ENCODE peak calls at places on chromosome 6, in four cellular contexts. X is PC-3, U is endodermal cell, Z is heart right ventricle. L is an unnamed sample.

GRCh38 chr6:62285612-62286469 is at the start of gene KHDRBS2:
- DNase-seq in X (no peak), U (peak), Z (peak), L (peak)

GRCh38 chr6:30591008-30591407 is 19.8 kb downstream of the ABCF1 start:
- DNase-seq in X (peak), U (no peak), Z (no peak), L (no peak)

GRCh38 chr6:165008971-165009370 is 300.4 kb downstream of the C6orf118 start:
- DNase-seq in X (peak), U (no peak), Z (no peak), L (no peak)

GRCh38 chr6:85685713-85686112 is 43.0 kb upstream of the SYNCRIP start:
- DNase-seq in X (no peak), U (no peak), Z (no peak), L (no peak)

GRCh38 chr6:169986848-169987498 is 235.6 kb downstream of the ERMARD start:
- DNase-seq in X (no peak), U (no peak), Z (no peak), L (no peak)

GRCh38 chr6:137389150-137389664 is 105.0 kb downstream of the OLIG3 start:
- DNase-seq in X (peak), U (no peak), Z (no peak), L (no peak)

GRCh38 chr6:12311106-12311505 is 20.9 kb downstream of the EDN1 start:
- DNase-seq in X (peak), U (no peak), Z (no peak), L (no peak)

GRCh38 chr6:108068618-108069017 is 5.9 kb downstream of the OSTM1 start:
- DNase-seq in X (no peak), U (no peak), Z (no peak), L (no peak)

GRCh38 chr6:12291785-12292604 is 1.8 kb downstream of the EDN1 start:
- DNase-seq in X (peak), U (peak), Z (no peak), L (no peak)

GRCh38 chr6:127484207-127484858 is 25.1 kb upstream of the KIAA0408 start:
- DNase-seq in X (peak), U (no peak), Z (no peak), L (no peak)

GRCh38 chr6:131132360-131132759 is 2.9 kb upstream of the AKAP7 start:
- DNase-seq in X (no peak), U (no peak), Z (no peak), L (no peak)

GRCh38 chr6:131136021-131136847 is 967 bp downstream of the AKAP7 start:
- DNase-seq in X (peak), U (peak), Z (no peak), L (no peak)

GRCh38 chr6:131134220-131134831 is 941 bp upstream of the AKAP7 start:
- DNase-seq in X (no peak), U (no peak), Z (no peak), L (no peak)

GRCh38 chr6:131135244-131136020 is at the start of gene AKAP7:
- DNase-seq in X (peak), U (peak), Z (peak), L (peak)

DNA sequence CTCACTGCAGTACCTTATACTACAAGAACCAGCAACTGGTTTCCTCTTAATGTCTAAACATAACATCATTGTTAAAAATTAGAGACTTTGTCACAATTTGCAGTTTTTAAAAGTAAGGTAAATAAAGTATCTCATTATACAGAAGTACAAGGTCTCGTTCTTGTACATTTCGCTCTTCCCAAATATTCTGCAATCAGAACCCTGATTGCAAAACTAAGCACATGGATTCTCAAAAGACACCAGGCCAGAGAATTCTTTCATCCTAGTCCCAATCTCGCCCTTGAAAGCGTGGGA is 370 bp upstream of the AKAP7 start:
- DNase-seq in X (no peak), U (no peak), Z (no peak), L (no peak)
- H3K27ac ChIP-seq in X (peak), U (peak), Z (peak), L (peak)

GRCh38 chr6:142732790-142733189 is 212.2 kb downstream of the HIVEP2 start:
- DNase-seq in X (no peak), U (no peak), Z (no peak), L (no peak)

GRCh38 chr6:142731611-142732010 is 213.4 kb downstream of the HIVEP2 start:
- DNase-seq in X (no peak), U (no peak), Z (no peak), L (no peak)

GRCh38 chr6:142735182-142735581 is 209.8 kb downstream of the HIVEP2 start:
- DNase-seq in X (peak), U (peak), Z (no peak), L (no peak)

GRCh38 chr6:142740449-142740848 is 204.5 kb downstream of the HIVEP2 start:
- DNase-seq in X (no peak), U (no peak), Z (no peak), L (no peak)

DNA sequence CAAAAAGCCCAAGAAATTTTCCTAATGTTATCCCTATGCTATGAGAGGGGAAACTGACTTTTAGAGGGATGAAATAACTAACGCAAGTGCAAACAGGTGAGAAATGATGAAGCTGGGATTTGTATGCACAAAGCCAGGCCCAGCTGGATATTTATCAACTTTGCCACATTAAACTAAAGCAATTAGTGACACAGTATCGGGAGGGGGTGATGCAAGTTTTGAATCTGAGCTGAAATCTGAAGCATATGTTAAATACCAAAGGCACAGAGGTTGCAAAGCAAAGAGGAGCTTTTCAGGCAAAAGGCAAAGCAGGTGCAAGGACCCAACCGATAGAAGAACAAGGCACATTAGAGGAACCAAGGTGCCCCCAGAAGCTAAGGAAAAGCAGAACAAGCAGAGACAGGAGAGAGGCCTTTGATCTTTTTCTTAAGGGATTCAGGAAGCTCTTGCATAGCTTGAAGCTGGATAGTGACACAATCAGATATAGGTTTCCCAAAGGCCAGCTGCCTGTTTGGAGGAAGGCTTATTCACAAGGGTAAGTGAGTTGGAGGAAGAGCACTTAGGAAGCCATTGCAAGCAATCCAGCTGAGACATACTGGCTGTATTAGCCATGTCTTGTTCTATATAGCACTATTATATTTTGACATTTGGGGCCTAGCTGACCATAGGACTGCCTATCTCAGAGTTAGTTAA is 207.5 kb downstream of the HIVEP2 start:
- DNase-seq in X (no peak), U (no peak), Z (no peak), L (no peak)
- H3K27ac ChIP-seq in X (no peak), U (no peak), Z (no peak), L (no peak)

DNA sequence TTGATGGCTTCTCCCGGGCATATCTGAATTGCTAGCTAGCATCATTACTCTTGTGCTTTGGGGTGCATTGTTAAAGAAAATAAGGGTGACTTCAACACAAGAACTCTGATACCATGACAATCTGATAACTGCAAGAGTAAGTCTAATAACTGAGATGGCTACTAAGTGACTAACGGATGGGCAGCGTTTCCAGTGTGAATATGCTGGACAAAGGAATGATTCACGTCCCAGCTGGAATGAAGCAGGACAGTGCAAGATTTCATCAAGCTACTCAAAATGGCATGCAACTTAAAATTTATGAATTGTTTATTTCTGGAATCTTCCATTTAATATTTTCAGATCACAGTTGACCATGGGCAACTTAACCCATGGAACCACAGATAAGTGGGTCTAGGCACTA is 31.7 kb downstream of the MOXD1 start:
- DNase-seq in X (peak), U (no peak), Z (no peak), L (no peak)
- H3K27ac ChIP-seq in X (no peak), U (no peak), Z (no peak), L (no peak)

GRCh38 chr6:125945378-125946141 is 11.0 kb upstream of the HINT3 start:
- DNase-seq in X (no peak), U (no peak), Z (no peak), L (no peak)
- H3K27ac ChIP-seq in X (peak), U (no peak), Z (peak), L (no peak)

GRCh38 chr6:65191412-65191811 is 515.6 kb downstream of the EYS start:
- DNase-seq in X (no peak), U (no peak), Z (no peak), L (no peak)
- H3K27ac ChIP-seq in X (no peak), U (no peak), Z (no peak), L (no peak)

GRCh38 chr6:43173496-43174262 is 2.6 kb downstream of the SRF start:
- DNase-seq in X (no peak), U (no peak), Z (no peak), L (no peak)

GRCh38 chr6:43176423-43176786 is 5.3 kb downstream of the SRF start:
- DNase-seq in X (no peak), U (no peak), Z (no peak), L (no peak)

GRCh38 chr6:43178150-43178549 is 3.8 kb upstream of the CUL9 start:
- DNase-seq in X (no peak), U (no peak), Z (no peak), L (no peak)

GRCh38 chr6:43174263-43175112 is 3.4 kb downstream of the SRF start:
- DNase-seq in X (peak), U (peak), Z (peak), L (peak)

GRCh38 chr6:43175676-43176422 is 4.8 kb downstream of the SRF start:
- DNase-seq in X (no peak), U (no peak), Z (no peak), L (no peak)
- H3K27ac ChIP-seq in X (no peak), U (no peak), Z (peak), L (peak)

GRCh38 chr6:33799714-33800113 is 4.1 kb downstream of the MLN start:
- DNase-seq in X (no peak), U (no peak), Z (no peak), L (no peak)
- H3K27ac ChIP-seq in X (no peak), U (no peak), Z (no peak), L (no peak)

DNA sequence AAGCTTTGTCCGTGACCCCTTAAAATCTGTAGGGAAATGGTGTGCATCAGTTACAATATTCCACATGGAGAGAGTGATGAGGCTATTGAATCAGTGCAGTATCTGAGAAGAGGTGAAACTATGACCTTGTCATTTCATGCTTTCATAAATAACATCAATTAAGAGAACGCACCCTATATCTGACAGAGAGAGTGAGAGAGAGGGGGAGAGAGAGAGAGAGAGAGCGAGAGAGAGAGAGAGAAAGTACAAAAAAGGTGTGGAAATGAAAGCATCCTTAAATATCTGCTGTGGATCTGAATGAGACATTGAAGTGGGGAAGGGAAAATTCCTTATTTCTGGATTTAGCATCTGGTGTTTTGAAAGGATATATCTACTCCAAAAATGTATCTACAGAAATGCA is 12.4 kb downstream of the GSTA4 start:
- DNase-seq in X (no peak), U (no peak), Z (no peak), L (no peak)
- H3K27ac ChIP-seq in X (no peak), U (no peak), Z (no peak), L (no peak)

GRCh38 chr6:83215131-83216047 is 22.2 kb downstream of the RWDD2A start:
- DNase-seq in X (peak), U (peak), Z (peak), L (no peak)
- H3K27ac ChIP-seq in X (no peak), U (no peak), Z (peak), L (no peak)

GRCh38 chr6:168575346-168576098 is 134.5 kb downstream of the SMOC2 start:
- DNase-seq in X (no peak), U (no peak), Z (no peak), L (no peak)
- H3K27ac ChIP-seq in X (no peak), U (no peak), Z (no peak), L (no peak)